ENCODE peak calls at places on chromosomes 4 and X, in nine cellular contexts. One of them, this sample, is unnamed.

GRCh38 chr4:15958562-15958961 is 4.4 kb downstream of the FGFBP2 start:
- DNase-seq in erythroblast: no peak
- DNase-seq in IMR-90: no peak
- DNase-seq in uterus: no peak
- DNase-seq in suprapubic skin: no peak
- DNase-seq in breast epithelium: no peak
- DNase-seq in transverse colon: no peak
- DNase-seq in right lobe of liver: no peak
- DNase-seq in gastrocnemius medialis: no peak
- DNase-seq in this sample: no peak

GRCh38 chrX:40578039-40578438 is 2.7 kb upstream of the ATP6AP2 start:
- DNase-seq in erythroblast: no peak
- DNase-seq in IMR-90: no peak
- DNase-seq in uterus: no peak
- DNase-seq in suprapubic skin: no peak
- DNase-seq in breast epithelium: no peak
- DNase-seq in transverse colon: no peak
- DNase-seq in right lobe of liver: no peak
- DNase-seq in gastrocnemius medialis: no peak
- DNase-seq in this sample: no peak

GRCh38 chr4:112073201-112073600 is 72.1 kb upstream of the FAM241A start:
- DNase-seq in erythroblast: no peak
- DNase-seq in IMR-90: no peak
- DNase-seq in uterus: no peak
- DNase-seq in suprapubic skin: no peak
- DNase-seq in breast epithelium: no peak
- DNase-seq in transverse colon: no peak
- DNase-seq in right lobe of liver: no peak
- DNase-seq in gastrocnemius medialis: no peak
- DNase-seq in this sample: no peak

GRCh38 chr4:109016200-109016599 is 253.3 kb upstream of the ETNPPL start:
- DNase-seq in erythroblast: no peak
- DNase-seq in IMR-90: no peak
- DNase-seq in uterus: no peak
- DNase-seq in suprapubic skin: no peak
- DNase-seq in breast epithelium: no peak
- DNase-seq in transverse colon: no peak
- DNase-seq in right lobe of liver: no peak
- DNase-seq in gastrocnemius medialis: no peak
- DNase-seq in this sample: no peak

GRCh38 chr4:161320377-161320776 is 843.4 kb downstream of the FSTL5 start:
- DNase-seq in erythroblast: peak; percentile 26
- DNase-seq in IMR-90: no peak
- DNase-seq in uterus: no peak
- DNase-seq in suprapubic skin: no peak
- DNase-seq in breast epithelium: no peak
- DNase-seq in transverse colon: no peak
- DNase-seq in right lobe of liver: no peak
- DNase-seq in gastrocnemius medialis: no peak
- DNase-seq in this sample: no peak

GRCh38 chrX:107451754-107452153 is 2.3 kb downstream of the FRMPD3 start:
- DNase-seq in erythroblast: no peak
- DNase-seq in IMR-90: no peak
- DNase-seq in uterus: no peak
- DNase-seq in suprapubic skin: no peak
- DNase-seq in breast epithelium: no peak
- DNase-seq in transverse colon: no peak
- DNase-seq in right lobe of liver: no peak
- DNase-seq in gastrocnemius medialis: no peak
- DNase-seq in this sample: no peak

GRCh38 chr4:101191302-101192098 is 155.8 kb downstream of the PPP3CA start:
- DNase-seq in erythroblast: no peak
- DNase-seq in IMR-90: peak; percentile 92
- DNase-seq in uterus: peak; percentile 76
- DNase-seq in suprapubic skin: no peak
- DNase-seq in breast epithelium: peak; percentile 56
- DNase-seq in transverse colon: peak; percentile 50
- DNase-seq in right lobe of liver: peak; percentile 82
- DNase-seq in gastrocnemius medialis: peak; percentile 83
- DNase-seq in this sample: no peak

GRCh38 chr4:52715914-52716313 is 35.3 kb downstream of the ERVMER34-1 start:
- DNase-seq in erythroblast: no peak
- DNase-seq in IMR-90: no peak
- DNase-seq in uterus: no peak
- DNase-seq in suprapubic skin: no peak
- DNase-seq in breast epithelium: no peak
- DNase-seq in transverse colon: no peak
- DNase-seq in right lobe of liver: no peak
- DNase-seq in gastrocnemius medialis: no peak
- DNase-seq in this sample: no peak

GRCh38 chr4:183392377-183392776 is 52.1 kb upstream of the CDKN2AIP start:
- DNase-seq in erythroblast: no peak
- DNase-seq in IMR-90: no peak
- DNase-seq in uterus: no peak
- DNase-seq in suprapubic skin: no peak
- DNase-seq in breast epithelium: no peak
- DNase-seq in transverse colon: no peak
- DNase-seq in right lobe of liver: no peak
- DNase-seq in gastrocnemius medialis: no peak
- DNase-seq in this sample: no peak

GRCh38 chrX:12958059-12958458 is 16.9 kb upstream of the TMSB4X start:
- DNase-seq in erythroblast: no peak
- DNase-seq in IMR-90: no peak
- DNase-seq in uterus: no peak
- DNase-seq in suprapubic skin: no peak
- DNase-seq in breast epithelium: no peak
- DNase-seq in transverse colon: no peak
- DNase-seq in right lobe of liver: no peak
- DNase-seq in gastrocnemius medialis: no peak
- DNase-seq in this sample: no peak

GRCh38 chrX:12958461-12958860 is 16.4 kb upstream of the TMSB4X start:
- DNase-seq in erythroblast: no peak
- DNase-seq in IMR-90: no peak
- DNase-seq in uterus: no peak
- DNase-seq in suprapubic skin: no peak
- DNase-seq in breast epithelium: no peak
- DNase-seq in transverse colon: no peak
- DNase-seq in right lobe of liver: no peak
- DNase-seq in gastrocnemius medialis: no peak
- DNase-seq in this sample: no peak

GRCh38 chrX:12954981-12955380 is 19.9 kb upstream of the TMSB4X start:
- DNase-seq in erythroblast: peak; percentile 26
- DNase-seq in IMR-90: no peak
- DNase-seq in uterus: no peak
- DNase-seq in suprapubic skin: no peak
- DNase-seq in breast epithelium: no peak
- DNase-seq in transverse colon: no peak
- DNase-seq in right lobe of liver: no peak
- DNase-seq in gastrocnemius medialis: no peak
- DNase-seq in this sample: no peak

GRCh38 chrX:12955882-12956703 is 18.8 kb upstream of the TMSB4X start:
- DNase-seq in erythroblast: peak; percentile 90
- DNase-seq in IMR-90: peak; percentile 84
- DNase-seq in uterus: peak; percentile 56
- DNase-seq in suprapubic skin: no peak
- DNase-seq in breast epithelium: no peak
- DNase-seq in transverse colon: peak; percentile 69
- DNase-seq in right lobe of liver: peak; percentile 69
- DNase-seq in gastrocnemius medialis: peak; percentile 30
- DNase-seq in this sample: no peak

GRCh38 chrX:12956704-12957541 is 18.0 kb upstream of the TMSB4X start:
- DNase-seq in erythroblast: peak; percentile 81
- DNase-seq in IMR-90: peak; percentile 63
- DNase-seq in uterus: no peak
- DNase-seq in suprapubic skin: no peak
- DNase-seq in breast epithelium: no peak
- DNase-seq in transverse colon: no peak
- DNase-seq in right lobe of liver: no peak
- DNase-seq in gastrocnemius medialis: peak; percentile 19
- DNase-seq in this sample: no peak
- TF ChIP-seq POLR2A in erythroblast: peak; percentile 45
- TF ChIP-seq POLR2A in IMR-90: no peak
- TF ChIP-seq POLR2A in uterus: no peak
- TF ChIP-seq POLR2A in suprapubic skin: no peak
- TF ChIP-seq POLR2A in breast epithelium: no peak
- TF ChIP-seq POLR2A in transverse colon: peak; percentile 44
- TF ChIP-seq POLR2A in right lobe of liver: no peak
- TF ChIP-seq POLR2A in gastrocnemius medialis: no peak
- TF ChIP-seq POLR2A in this sample: peak; percentile 57

GRCh38 chrX:49270249-49270921 is 792 bp downstream of the PPP1R3F start:
- DNase-seq in erythroblast: no peak
- DNase-seq in IMR-90: no peak
- DNase-seq in uterus: no peak
- DNase-seq in suprapubic skin: no peak
- DNase-seq in breast epithelium: no peak
- DNase-seq in transverse colon: no peak
- DNase-seq in right lobe of liver: peak; percentile 46
- DNase-seq in gastrocnemius medialis: no peak
- DNase-seq in this sample: no peak

GRCh38 chrX:49271341-49271740 is 1.7 kb downstream of the PPP1R3F start:
- DNase-seq in erythroblast: peak; percentile 8
- DNase-seq in IMR-90: no peak
- DNase-seq in uterus: no peak
- DNase-seq in suprapubic skin: no peak
- DNase-seq in breast epithelium: no peak
- DNase-seq in transverse colon: no peak
- DNase-seq in right lobe of liver: no peak
- DNase-seq in gastrocnemius medialis: no peak
- DNase-seq in this sample: no peak

GRCh38 chrX:49268702-49269009 is 937 bp upstream of the PPP1R3F start:
- DNase-seq in erythroblast: no peak
- DNase-seq in IMR-90: no peak
- DNase-seq in uterus: no peak
- DNase-seq in suprapubic skin: no peak
- DNase-seq in breast epithelium: no peak
- DNase-seq in transverse colon: no peak
- DNase-seq in right lobe of liver: no peak
- DNase-seq in gastrocnemius medialis: no peak
- DNase-seq in this sample: no peak

GRCh38 chrX:49269010-49269767 is 404 bp upstream of the PPP1R3F start:
- DNase-seq in erythroblast: peak; percentile 98
- DNase-seq in IMR-90: peak; percentile 97
- DNase-seq in uterus: peak; percentile 95
- DNase-seq in suprapubic skin: peak; percentile 99
- DNase-seq in breast epithelium: peak; percentile 97
- DNase-seq in transverse colon: peak; percentile 96
- DNase-seq in right lobe of liver: peak; percentile 98
- DNase-seq in gastrocnemius medialis: peak; percentile 98
- DNase-seq in this sample: peak; percentile 69

GRCh38 chrX:49269768-49270248 is at the start of gene PPP1R3F:
- DNase-seq in erythroblast: no peak
- DNase-seq in IMR-90: no peak
- DNase-seq in uterus: no peak
- DNase-seq in suprapubic skin: no peak
- DNase-seq in breast epithelium: no peak
- DNase-seq in transverse colon: no peak
- DNase-seq in right lobe of liver: no peak
- DNase-seq in gastrocnemius medialis: no peak
- DNase-seq in this sample: no peak
- TF ChIP-seq POLR2A in erythroblast: no peak
- TF ChIP-seq POLR2A in IMR-90: peak; percentile 71
- TF ChIP-seq POLR2A in uterus: no peak
- TF ChIP-seq POLR2A in suprapubic skin: peak; percentile 72
- TF ChIP-seq POLR2A in breast epithelium: no peak
- TF ChIP-seq POLR2A in transverse colon: peak; percentile 12
- TF ChIP-seq POLR2A in right lobe of liver: peak; percentile 81
- TF ChIP-seq POLR2A in gastrocnemius medialis: peak; percentile 78
- TF ChIP-seq POLR2A in this sample: no peak

GRCh38 chr4:169659736-169660670 is 39.6 kb downstream of the CLCN3 start:
- DNase-seq in erythroblast: peak; percentile 98
- DNase-seq in IMR-90: peak; percentile 99
- DNase-seq in uterus: peak; percentile 60
- DNase-seq in suprapubic skin: no peak
- DNase-seq in breast epithelium: no peak
- DNase-seq in transverse colon: peak; percentile 78
- DNase-seq in right lobe of liver: peak; percentile 55
- DNase-seq in gastrocnemius medialis: peak; percentile 77
- DNase-seq in this sample: peak; percentile 16
- TF ChIP-seq POLR2A in erythroblast: peak; percentile 100
- TF ChIP-seq POLR2A in IMR-90: peak; percentile 87
- TF ChIP-seq POLR2A in uterus: peak; percentile 60
- TF ChIP-seq POLR2A in suprapubic skin: peak; percentile 38
- TF ChIP-seq POLR2A in breast epithelium: no peak
- TF ChIP-seq POLR2A in transverse colon: peak; percentile 77
- TF ChIP-seq POLR2A in right lobe of liver: peak; percentile 21
- TF ChIP-seq POLR2A in gastrocnemius medialis: peak; percentile 42
- TF ChIP-seq POLR2A in this sample: peak; percentile 81

GRCh38 chr4:102503831-102504786 is 3.0 kb downstream of the NFKB1 start:
- DNase-seq in erythroblast: peak; percentile 19
- DNase-seq in IMR-90: no peak
- DNase-seq in uterus: no peak
- DNase-seq in suprapubic skin: no peak
- DNase-seq in breast epithelium: no peak
- DNase-seq in transverse colon: no peak
- DNase-seq in right lobe of liver: no peak
- DNase-seq in gastrocnemius medialis: no peak
- DNase-seq in this sample: no peak

GRCh38 chr4:102503301-102503746 is 2.2 kb downstream of the NFKB1 start:
- DNase-seq in erythroblast: peak; percentile 33
- DNase-seq in IMR-90: no peak
- DNase-seq in uterus: no peak
- DNase-seq in suprapubic skin: no peak
- DNase-seq in breast epithelium: no peak
- DNase-seq in transverse colon: no peak
- DNase-seq in right lobe of liver: no peak
- DNase-seq in gastrocnemius medialis: no peak
- DNase-seq in this sample: no peak

GRCh38 chr4:102500371-102501175 is 586 bp upstream of the NFKB1 start:
- DNase-seq in erythroblast: peak; percentile 63
- DNase-seq in IMR-90: peak; percentile 61
- DNase-seq in uterus: peak; percentile 53
- DNase-seq in suprapubic skin: peak; percentile 80
- DNase-seq in breast epithelium: peak; percentile 54
- DNase-seq in transverse colon: peak; percentile 52
- DNase-seq in right lobe of liver: peak; percentile 70
- DNase-seq in gastrocnemius medialis: peak; percentile 62
- DNase-seq in this sample: no peak

GRCh38 chr4:102501635-102502382 is 650 bp downstream of the NFKB1 start:
- DNase-seq in erythroblast: peak; percentile 83
- DNase-seq in IMR-90: peak; percentile 76
- DNase-seq in uterus: peak; percentile 69
- DNase-seq in suprapubic skin: peak; percentile 91
- DNase-seq in breast epithelium: peak; percentile 75
- DNase-seq in transverse colon: peak; percentile 86
- DNase-seq in right lobe of liver: peak; percentile 85
- DNase-seq in gastrocnemius medialis: peak; percentile 74
- DNase-seq in this sample: peak; percentile 25

DNA sequence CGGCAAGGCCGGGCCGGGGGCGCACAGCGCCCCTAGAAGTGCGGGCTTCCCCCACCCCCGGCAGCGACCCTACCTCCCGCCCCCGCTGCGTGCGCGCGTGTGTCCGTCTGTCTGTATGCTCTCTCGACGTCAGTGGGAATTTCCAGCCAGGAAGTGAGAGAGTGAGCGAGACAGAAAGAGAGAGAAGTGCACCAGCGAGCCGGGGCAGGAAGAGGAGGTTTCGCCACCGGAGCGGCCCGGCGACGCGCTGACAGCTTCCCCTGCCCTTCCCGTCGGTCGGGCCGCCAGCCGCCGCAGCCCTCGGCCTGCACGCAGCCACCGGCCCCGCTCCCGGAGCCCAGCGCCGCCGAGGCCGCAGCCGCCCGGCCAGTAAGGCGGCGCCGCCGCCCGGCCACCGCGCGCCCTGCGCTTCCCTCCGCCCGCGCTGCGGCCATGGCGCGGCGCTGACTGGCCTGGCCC is at the start of gene NFKB1:
- DNase-seq in erythroblast: peak; percentile 83
- DNase-seq in IMR-90: peak; percentile 89
- DNase-seq in uterus: peak; percentile 56
- DNase-seq in suprapubic skin: peak; percentile 86
- DNase-seq in breast epithelium: peak; percentile 60
- DNase-seq in transverse colon: peak; percentile 73
- DNase-seq in right lobe of liver: peak; percentile 77
- DNase-seq in gastrocnemius medialis: peak; percentile 66
- DNase-seq in this sample: peak; percentile 44
- TF ChIP-seq POLR2A in erythroblast: no peak
- TF ChIP-seq POLR2A in IMR-90: peak; percentile 72
- TF ChIP-seq POLR2A in uterus: no peak
- TF ChIP-seq POLR2A in suprapubic skin: peak; percentile 48
- TF ChIP-seq POLR2A in breast epithelium: no peak
- TF ChIP-seq POLR2A in transverse colon: no peak
- TF ChIP-seq POLR2A in right lobe of liver: peak; percentile 46
- TF ChIP-seq POLR2A in gastrocnemius medialis: peak; percentile 34
- TF ChIP-seq POLR2A in this sample: peak; percentile 77